ENCODE peak calls at places on chromosomes 4 and X, in five cellular contexts. X, F, O, Y and L are unnamed samples.

GRCh38 chr4:62871057-62871456 is 1538.2 kb downstream of the TECRL start:
- DNase-seq in Y (no peak), X (no peak), O (no peak), F (no peak), L (no peak)

GRCh38 chr4:76198411-76199237 is 15.0 kb downstream of the SCARB2 start:
- DNase-seq in F (no peak), Y (peak; percentile 8), X (no peak), O (peak; percentile 83), L (no peak)

GRCh38 chrX:101347859-101348451 is 587 bp downstream of the TIMM8A start:
- DNase-seq in F (no peak), Y (no peak), O (peak; percentile 33), X (no peak), L (no peak)

GRCh38 chrX:119272882-119273806 is 37.1 kb downstream of the PGRMC1 start:
- DNase-seq in X (peak; percentile 90), Y (no peak), F (peak; percentile 36), O (peak; percentile 46), L (peak; percentile 76)

GRCh38 chr4:104815593-104816156 is 321.0 kb upstream of the CXXC4 start:
- DNase-seq in F (no peak), Y (no peak), O (no peak), X (no peak), L (no peak)

GRCh38 chrX:48854898-48855297 is 19.5 kb upstream of the PCSK1N start:
- DNase-seq in F (no peak), Y (no peak), O (peak; percentile 1), X (no peak), L (no peak)

GRCh38 chr4:99661907-99662306 is 4.3 kb upstream of the C4orf54 start:
- DNase-seq in O (no peak), F (no peak), X (no peak), Y (no peak), L (no peak)

GRCh38 chr4:25837107-25837506 is 25.7 kb downstream of the SEL1L3 start:
- DNase-seq in O (no peak), X (no peak), Y (no peak), F (no peak), L (no peak)

GRCh38 chr4:1472911-1473518 is 66.8 kb upstream of the NKX1-1 start:
- DNase-seq in O (no peak), Y (no peak), F (no peak), X (peak; percentile 75), L (no peak)

GRCh38 chrX:12767856-12768255 is 23.4 kb upstream of the PRPS2 start:
- DNase-seq in O (no peak), F (no peak), X (no peak), Y (no peak), L (no peak)

GRCh38 chrX:49039598-49040375 is 3.4 kb downstream of the TFE3 start:
- DNase-seq in X (no peak), F (peak; percentile 33), Y (peak; percentile 77), O (peak; percentile 92), L (peak; percentile 86)

GRCh38 chrX:153766098-153766817 is 2.2 kb downstream of the PLXNB3 start:
- DNase-seq in O (peak; percentile 47), Y (no peak), F (no peak), X (no peak), L (peak; percentile 76)

GRCh38 chr4:129109965-129110824 is 14.2 kb downstream of the C4orf33 start:
- DNase-seq in O (no peak), X (no peak), F (no peak), Y (no peak), L (no peak)